ENCODE peak calls at places on chromosomes 2 and 18, in nine cellular contexts. L is right lobe of liver, P is fibroblast of lung, A is MM.1S, U is psoas muscle, W is PC-3, Y is astrocyte of the spinal cord, E is GM12865, B is choroid plexus epithelial cell. C is an unnamed sample.

GRCh38 chr2:107383706-107384105 is 443.0 kb upstream of the RGPD4 start:
- DNase-seq in B (no peak), E (no peak), Y (no peak), U (no peak), L (no peak), A (no peak), P (no peak), W (no peak), C (no peak)

GRCh38 chr2:178756843-178757242 is 50.4 kb downstream of the TTN start:
- DNase-seq in E (no peak), B (peak), Y (peak), W (peak), L (no peak), A (no peak), P (peak), U (no peak), C (peak)

GRCh38 chr2:18119883-18120282 is 241.4 kb downstream of the KCNS3 start:
- DNase-seq in U (peak), B (peak), L (no peak), A (no peak), E (no peak), P (peak), Y (peak), W (no peak), C (peak)

GRCh38 chr2:137210039-137210438 is 444.7 kb downstream of the THSD7B start:
- DNase-seq in U (no peak), L (no peak), Y (no peak), B (no peak), P (no peak), W (no peak), E (no peak), A (no peak), C (no peak)

GRCh38 chr2:8606649-8607550 is 75.0 kb upstream of the ID2 start:
- DNase-seq in W (no peak), A (peak), Y (no peak), U (no peak), E (peak), L (no peak), P (no peak), B (no peak), C (no peak)

GRCh38 chr2:216183459-216183858 is 74.3 kb downstream of the XRCC5 start:
- DNase-seq in B (no peak), Y (no peak), W (no peak), A (no peak), L (no peak), E (peak), U (no peak), P (no peak), C (no peak)

GRCh38 chr2:106970471-106971261 is 84.7 kb upstream of the ST6GAL2 start:
- DNase-seq in L (no peak), A (no peak), W (peak), Y (peak), E (no peak), P (peak), B (peak), U (no peak), C (peak)

GRCh38 chr2:143742631-143743030 is 613.4 kb downstream of the ARHGAP15 start:
- DNase-seq in B (no peak), U (no peak), E (no peak), A (no peak), Y (peak), P (no peak), L (no peak), W (no peak), C (no peak)

GRCh38 chr2:157206921-157207320 is 50.6 kb upstream of the GALNT5 start:
- DNase-seq in A (no peak), B (no peak), Y (no peak), E (no peak), P (no peak), L (no peak), U (no peak), W (no peak), C (no peak)

GRCh38 chr2:240958366-240959213 is 39.8 kb upstream of the SNED1 start:
- DNase-seq in P (no peak), W (no peak), L (no peak), Y (no peak), A (no peak), U (peak), B (no peak), E (no peak), C (no peak)

GRCh38 chr2:85308951-85309555 is 18.7 kb downstream of the TGOLN2 start:
- DNase-seq in E (peak), A (peak), L (peak), Y (peak), W (peak), U (peak), B (no peak), P (peak), C (peak)

GRCh38 chr2:62180960-62181359 is 15.0 kb upstream of the B3GNT2 start:
- DNase-seq in U (no peak), E (no peak), B (no peak), P (no peak), W (no peak), L (no peak), Y (no peak), A (no peak), C (no peak)

GRCh38 chr2:172693037-172693436 is 42.6 kb upstream of the RAPGEF4 start:
- DNase-seq in Y (peak), L (no peak), U (no peak), A (no peak), B (peak), W (peak), E (no peak), P (peak), C (peak)

GRCh38 chr2:767440-767839 is 90.2 kb upstream of the TMEM18 start:
- DNase-seq in P (no peak), A (no peak), Y (peak), W (no peak), E (no peak), B (peak), L (no peak), U (no peak), C (no peak)

GRCh38 chr2:201448701-201449100 is 2.6 kb downstream of the TRAK2 start:
- DNase-seq in B (no peak), L (no peak), Y (no peak), W (peak), A (no peak), U (no peak), P (no peak), E (no peak), C (no peak)

GRCh38 chr18:27206411-27206810 is 21.3 kb upstream of the CHST9 start:
- DNase-seq in E (no peak), P (no peak), Y (no peak), B (no peak), A (no peak), U (no peak), W (no peak), L (no peak), C (no peak)

GRCh38 chr18:27214831-27215230 is 29.7 kb upstream of the CHST9 start:
- DNase-seq in P (no peak), Y (no peak), E (no peak), W (no peak), L (no peak), U (no peak), B (no peak), A (no peak), C (no peak)

GRCh38 chr18:27213123-27213717 is 28.1 kb upstream of the CHST9 start:
- DNase-seq in U (no peak), A (peak), W (no peak), P (no peak), Y (no peak), E (no peak), B (no peak), L (no peak), C (no peak)

DNA sequence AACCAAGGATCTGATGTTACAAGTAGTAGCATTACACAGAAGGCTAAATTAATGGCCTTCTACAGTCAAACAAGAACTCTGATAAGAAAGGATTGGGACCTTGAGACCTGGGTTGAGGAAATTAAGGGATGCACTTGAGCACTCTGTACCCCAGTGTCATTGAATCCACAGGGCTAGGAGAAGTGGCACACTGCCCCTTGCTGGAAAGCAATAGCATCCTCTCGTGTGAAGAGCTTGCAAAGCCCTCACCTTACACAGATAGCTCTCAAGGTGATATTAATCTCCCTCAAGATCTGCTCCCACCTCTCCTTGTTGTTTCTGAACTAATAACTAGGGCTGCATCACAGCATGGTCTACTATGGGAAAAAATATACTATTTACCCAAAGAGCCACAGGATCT is 26.5 kb upstream of the CHST9 start:
- DNase-seq in E (no peak), B (no peak), U (no peak), W (no peak), P (no peak), L (no peak), A (no peak), Y (no peak), C (no peak)
- TF ChIP-seq CTCF in E (no peak), B (no peak), U (no peak), W (no peak), P (no peak), L (peak), A (no peak), Y (no peak), C (no peak)

DNA sequence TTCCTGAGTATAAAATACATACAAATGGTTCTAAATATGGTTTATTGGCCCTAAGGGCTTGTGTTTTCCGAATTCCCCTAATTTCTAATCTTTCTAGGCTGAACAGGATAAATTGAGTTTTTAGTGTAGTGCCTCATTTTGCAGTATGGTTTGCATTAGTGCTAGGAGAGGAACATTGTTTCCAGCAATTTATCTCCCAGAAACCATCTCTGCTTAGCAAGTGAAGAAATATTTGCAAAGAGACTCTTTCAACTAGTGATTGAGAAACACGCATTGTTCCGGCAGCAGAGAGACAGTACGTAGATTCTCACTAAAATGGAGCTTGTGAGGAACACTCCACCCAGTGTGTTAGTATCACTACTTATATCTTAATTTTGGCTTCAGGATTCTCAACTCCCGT is 177.8 kb upstream of the EPAS1 start:
- DNase-seq in P (peak), B (peak), A (no peak), W (no peak), U (no peak), Y (no peak), E (no peak), L (no peak), C (peak)
- H3K4me3 ChIP-seq in P (no peak), B (no peak), A (no peak), W (no peak), U (no peak), Y (no peak), E (no peak), L (no peak), C (no peak)

DNA sequence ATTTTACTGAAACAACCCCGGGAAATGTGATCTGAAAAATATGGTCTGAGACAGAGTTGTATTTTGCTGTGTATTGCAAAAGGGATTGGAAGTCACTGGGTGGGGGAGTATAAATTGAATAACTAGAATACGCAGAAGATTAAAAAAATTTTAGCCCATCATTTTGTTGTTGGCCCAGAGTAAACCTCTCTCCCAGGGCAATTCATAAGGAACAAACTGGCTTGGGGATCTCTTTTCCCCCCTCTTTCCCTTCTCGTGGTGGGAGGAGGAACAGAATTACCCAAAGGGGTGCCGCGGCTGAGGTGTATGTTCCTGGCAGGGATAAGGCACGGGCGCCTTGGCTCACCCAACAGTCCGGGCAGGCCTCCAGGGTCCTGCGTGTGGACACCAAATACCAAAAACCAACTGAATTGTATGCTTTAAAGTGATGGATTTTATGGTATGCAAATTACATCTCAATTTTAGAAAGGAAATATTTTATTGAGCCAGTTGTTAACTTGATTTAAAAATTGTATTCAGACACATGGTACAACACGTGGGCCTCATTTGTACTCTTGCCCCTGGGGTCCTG is 121.2 kb upstream of the SPRED2 start:
- DNase-seq in W (no peak), L (peak), E (no peak), B (no peak), P (peak), Y (no peak), U (no peak), A (no peak), C (no peak)
- TF ChIP-seq CTCF in W (peak), L (no peak), E (no peak), B (no peak), P (no peak), Y (no peak), U (no peak), A (no peak), C (no peak)

GRCh38 chr18:79397830-79398761 is 2.4 kb downstream of the NFATC1 start:
- DNase-seq in P (no peak), E (no peak), U (peak), A (no peak), W (no peak), Y (no peak), L (peak), B (no peak), C (no peak)
- H3K4me3 ChIP-seq in P (no peak), E (no peak), U (no peak), A (no peak), W (no peak), Y (no peak), L (no peak), B (no peak), C (no peak)

DNA sequence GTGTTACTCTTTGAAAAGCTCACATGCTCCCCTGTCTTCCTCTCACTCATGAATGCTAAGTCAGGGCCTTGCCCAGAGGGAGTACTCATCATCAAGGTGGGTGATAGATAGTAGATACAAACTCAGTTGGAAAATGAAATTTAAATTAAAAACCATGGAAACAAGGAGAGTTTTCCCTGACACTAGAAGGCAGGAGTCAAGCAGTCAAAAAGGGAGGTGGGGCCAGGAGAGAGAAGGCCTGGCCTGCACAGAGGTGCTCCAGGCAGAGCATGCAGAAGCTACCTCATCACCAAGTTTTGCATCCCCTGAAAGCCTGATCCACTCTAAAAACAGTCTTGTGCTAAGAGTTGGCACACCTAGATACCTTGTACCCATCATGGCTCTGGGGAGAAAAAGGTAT is 143.7 kb downstream of the MYO5B start:
- DNase-seq in L (no peak), B (peak), E (no peak), Y (no peak), A (no peak), W (peak), U (no peak), P (no peak), C (peak)
- TF ChIP-seq CTCF in L (peak), B (peak), E (peak), Y (peak), A (peak), W (peak), U (no peak), P (no peak), C (peak)

GRCh38 chr2:101889460-101890098 is 102.2 kb upstream of the IL1R2 start:
- DNase-seq in W (no peak), A (no peak), U (no peak), E (no peak), B (no peak), Y (no peak), P (no peak), L (no peak), C (no peak)

GRCh38 chr2:101883860-101884259 is 107.9 kb upstream of the IL1R2 start:
- DNase-seq in E (peak), U (no peak), L (no peak), Y (peak), A (peak), P (peak), W (peak), B (peak), C (peak)

GRCh38 chr2:101884423-101884822 is 107.3 kb upstream of the IL1R2 start:
- DNase-seq in U (no peak), P (no peak), Y (no peak), B (no peak), A (no peak), L (no peak), W (no peak), E (no peak), C (no peak)

GRCh38 chr2:101882948-101883347 is 108.8 kb upstream of the IL1R2 start:
- DNase-seq in L (no peak), P (no peak), Y (no peak), U (no peak), B (no peak), A (no peak), W (no peak), E (no peak), C (no peak)

GRCh38 chr2:101887328-101887727 is 104.4 kb upstream of the IL1R2 start:
- DNase-seq in W (no peak), P (no peak), L (no peak), U (no peak), E (no peak), B (no peak), A (no peak), Y (no peak), C (no peak)
- H3K4me3 ChIP-seq in W (no peak), P (no peak), L (no peak), U (no peak), E (no peak), B (no peak), A (no peak), Y (no peak), C (no peak)

GRCh38 chr2:67242456-67242855 is 154.7 kb upstream of the ETAA1 start:
- DNase-seq in P (no peak), E (no peak), W (no peak), Y (no peak), A (no peak), B (no peak), L (no peak), U (no peak), C (no peak)

GRCh38 chr2:67234443-67234842 is 162.7 kb upstream of the ETAA1 start:
- DNase-seq in E (no peak), A (no peak), U (no peak), L (no peak), W (peak), B (peak), P (peak), Y (peak), C (peak)

GRCh38 chr2:67240507-67240906 is 156.6 kb upstream of the ETAA1 start:
- DNase-seq in L (no peak), P (peak), W (peak), A (no peak), B (no peak), U (no peak), E (no peak), Y (no peak), C (peak)

GRCh38 chr2:67241453-67241852 is 155.7 kb upstream of the ETAA1 start:
- DNase-seq in Y (no peak), A (no peak), U (no peak), L (no peak), P (no peak), E (no peak), W (no peak), B (no peak), C (no peak)

GRCh38 chr2:67237288-67237687 is 159.8 kb upstream of the ETAA1 start:
- DNase-seq in A (no peak), U (no peak), L (no peak), P (no peak), Y (no peak), E (no peak), W (peak), B (peak), C (no peak)
- TF ChIP-seq CTCF in A (no peak), U (no peak), L (no peak), P (peak), Y (peak), E (no peak), W (peak), B (peak), C (peak)

GRCh38 chr2:200050921-200051620 is 95.7 kb downstream of the MAIP1 start:
- DNase-seq in L (no peak), W (no peak), B (no peak), Y (no peak), E (no peak), P (no peak), U (no peak), A (no peak), C (no peak)

GRCh38 chr2:200054681-200055468 is 99.5 kb downstream of the MAIP1 start:
- DNase-seq in L (no peak), W (no peak), U (no peak), Y (no peak), E (peak), A (no peak), P (no peak), B (peak), C (no peak)

GRCh38 chr2:200051621-200051945 is 96.2 kb downstream of the MAIP1 start:
- DNase-seq in L (no peak), Y (no peak), W (no peak), P (peak), B (no peak), A (no peak), E (no peak), U (no peak), C (no peak)

GRCh38 chr2:200056105-200056504 is 100.7 kb downstream of the MAIP1 start:
- DNase-seq in L (no peak), Y (no peak), E (no peak), U (no peak), A (no peak), B (no peak), P (no peak), W (no peak), C (no peak)

DNA sequence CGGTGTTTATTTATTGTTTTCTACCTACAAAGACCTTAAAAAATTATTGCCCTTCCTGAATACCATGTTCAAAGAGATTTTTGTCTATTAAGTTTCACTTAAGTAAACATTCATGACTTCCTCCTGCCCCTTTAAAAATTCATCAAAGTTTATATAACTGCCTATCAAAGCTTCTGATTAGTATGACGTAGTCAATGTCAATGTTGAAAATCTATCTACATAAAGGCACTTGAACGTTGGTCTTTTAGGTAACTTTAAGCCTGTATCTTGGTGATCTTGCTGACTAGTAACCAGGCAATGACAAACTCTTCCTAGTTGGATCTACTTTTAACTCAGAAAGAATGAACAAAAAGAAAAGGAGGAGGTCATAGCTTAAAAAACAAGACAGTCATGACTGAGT is 97.2 kb downstream of the MAIP1 start:
- DNase-seq in L (no peak), Y (no peak), U (no peak), W (no peak), B (no peak), P (no peak), E (no peak), A (no peak), C (no peak)
- H3K4me3 ChIP-seq in L (no peak), Y (no peak), U (no peak), W (no peak), B (no peak), P (no peak), E (no peak), A (no peak), C (no peak)

GRCh38 chr2:5389740-5390139 is 302.4 kb upstream of the SOX11 start:
- DNase-seq in U (no peak), W (no peak), B (no peak), E (no peak), L (no peak), P (no peak), Y (no peak), A (no peak), C (no peak)
- TF ChIP-seq CTCF in U (no peak), W (no peak), B (no peak), E (no peak), L (no peak), P (no peak), Y (no peak), A (no peak), C (no peak)

GRCh38 chr2:96167407-96168013 is 22.3 kb upstream of the DUSP2 start:
- DNase-seq in Y (no peak), U (no peak), A (no peak), L (no peak), E (no peak), W (no peak), P (peak), B (no peak), C (no peak)

GRCh38 chr2:96161785-96162367 is 16.6 kb upstream of the DUSP2 start:
- DNase-seq in W (no peak), E (no peak), P (no peak), A (no peak), U (no peak), L (no peak), Y (no peak), B (peak), C (peak)

GRCh38 chr2:96164459-96165184 is 19.4 kb upstream of the DUSP2 start:
- DNase-seq in U (no peak), P (no peak), L (no peak), W (no peak), A (no peak), B (no peak), Y (no peak), E (peak), C (no peak)

GRCh38 chr2:96163768-96164429 is 18.7 kb upstream of the DUSP2 start:
- DNase-seq in L (no peak), W (no peak), B (peak), E (peak), Y (no peak), U (no peak), A (no peak), P (no peak), C (peak)

GRCh38 chr2:96163415-96163767 is 18.2 kb upstream of the DUSP2 start:
- DNase-seq in W (no peak), A (no peak), P (no peak), L (no peak), Y (no peak), U (peak), B (no peak), E (no peak), C (no peak)
- H3K4me3 ChIP-seq in W (no peak), A (no peak), P (no peak), L (no peak), Y (no peak), U (no peak), B (no peak), E (peak), C (no peak)